ENCODE peak calls at places on chromosome 4, in nine cellular contexts. E is hepatocyte; V is heart right ventricle; T is GM12878; Y is body of pancreas; D is CD8-positive, alpha-beta T cell; X is fibroblast of mammary gland; Z is MM.1S; B is A549. M is an unnamed sample.

GRCh38 chr4:6506616-6507140 is 34.3 kb upstream of the PPP2R2C start:
- DNase-seq in B (no peak), D (no peak), Y (no peak), T (no peak), X (no peak), E (no peak), Z (no peak), V (no peak), M (no peak)

GRCh38 chr4:39367166-39367565 is 1.0 kb upstream of the RFC1 start:
- DNase-seq in V (no peak), X (no peak), Y (no peak), D (no peak), T (no peak), Z (no peak), B (no peak), E (peak; percentile 23), M (no peak)

GRCh38 chr4:744212-744841 is 38.7 kb downstream of the PCGF3 start:
- DNase-seq in B (no peak), X (no peak), Z (no peak), Y (no peak), T (no peak), D (no peak), V (peak; percentile 7), E (no peak), M (no peak)

GRCh38 chr4:136457004-136457403 is 1075.3 kb downstream of the PCDH18 start:
- DNase-seq in Z (no peak), V (no peak), Y (no peak), X (no peak), B (no peak), E (no peak), D (no peak), T (no peak), M (no peak)

GRCh38 chr4:46254788-46255187 is 130.9 kb upstream of the GABRG1 start:
- DNase-seq in E (no peak), V (no peak), Z (peak; percentile 43), T (no peak), B (no peak), Y (no peak), D (no peak), X (peak; percentile 84), M (peak; percentile 24)

GRCh38 chr4:23429497-23429896 is 460.4 kb downstream of the PPARGC1A start:
- DNase-seq in X (no peak), B (no peak), T (no peak), Y (no peak), E (no peak), Z (no peak), V (no peak), D (no peak), M (no peak)

GRCh38 chr4:98658287-98659105 is at the start of gene TSPAN5:
- DNase-seq in T (no peak), E (peak; percentile 93), X (peak; percentile 65), Z (peak; percentile 90), V (peak; percentile 82), D (peak; percentile 82), Y (peak; percentile 71), B (peak; percentile 52), M (no peak)

GRCh38 chr4:100641326-100641725 is 123.5 kb upstream of the EMCN start:
- DNase-seq in Y (no peak), X (no peak), B (no peak), D (no peak), Z (no peak), E (no peak), T (no peak), V (no peak), M (no peak)

GRCh38 chr4:112343330-112343729 is 46.2 kb downstream of the ALPK1 start:
- DNase-seq in B (no peak), T (no peak), Z (no peak), Y (no peak), V (no peak), E (no peak), X (no peak), D (no peak), M (no peak)

GRCh38 chr4:123547818-123548200 is 151.2 kb downstream of the SPRY1 start:
- DNase-seq in X (no peak), E (no peak), Y (no peak), Z (no peak), T (no peak), B (no peak), D (no peak), V (no peak), M (no peak)
- H3K4me3 ChIP-seq in X (no peak overlapping the region), E (no peak overlapping the region), Y (no peak overlapping the region), Z (no peak overlapping the region), T (no peak overlapping the region), B (no peak overlapping the region), D (no peak overlapping the region), V (no peak overlapping the region), M (no peak overlapping the region)

GRCh38 chr4:159551268-159551667 is 448.4 kb downstream of the RAPGEF2 start:
- DNase-seq in X (peak; percentile 35), D (no peak), V (no peak), B (no peak), Z (no peak), T (no peak), Y (no peak), E (no peak), M (no peak)

GRCh38 chr4:159545556-159545955 is 442.7 kb downstream of the RAPGEF2 start:
- DNase-seq in Y (no peak), V (no peak), D (no peak), X (no peak), Z (no peak), T (no peak), B (no peak), E (no peak), M (no peak)

GRCh38 chr4:159552979-159553768 is 450.3 kb downstream of the RAPGEF2 start:
- DNase-seq in V (no peak), T (no peak), Z (no peak), Y (peak; percentile 16), X (no peak), E (no peak), D (no peak), B (no peak), M (no peak)

GRCh38 chr4:159547645-159548308 is 444.9 kb downstream of the RAPGEF2 start:
- DNase-seq in Y (no peak), E (no peak), V (no peak), D (no peak), T (no peak), X (peak; percentile 39), Z (no peak), B (no peak), M (peak; percentile 23)

DNA sequence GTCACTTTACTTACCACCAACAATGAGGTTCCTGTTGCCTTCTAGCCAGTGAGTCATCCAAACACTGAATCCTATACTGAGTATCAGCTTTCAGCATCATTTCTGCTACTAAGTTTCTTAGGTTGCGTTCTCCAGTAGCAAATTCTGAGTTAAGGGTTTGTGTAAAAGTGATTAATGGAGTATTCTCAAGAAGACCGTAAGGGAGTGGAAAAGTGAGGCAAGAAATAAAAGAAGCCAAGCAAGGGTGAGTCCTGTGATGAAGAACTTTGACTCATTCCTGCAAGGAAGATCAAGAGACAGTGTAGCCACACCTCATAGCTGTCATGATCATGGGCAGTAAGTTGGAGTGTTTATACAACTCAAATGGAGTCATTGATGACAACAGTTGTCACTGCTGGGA is 446.2 kb downstream of the RAPGEF2 start:
- DNase-seq in Z (no peak), T (no peak), E (no peak), V (no peak), D (no peak), X (peak; percentile 44), Y (no peak), B (no peak), M (no peak)
- H3K4me3 ChIP-seq in Z (no peak overlapping the region), T (no peak overlapping the region), E (no peak overlapping the region), V (no peak overlapping the region), D (no peak overlapping the region), X (no peak overlapping the region), Y (no peak overlapping the region), B (no peak overlapping the region), M (no peak overlapping the region)

DNA sequence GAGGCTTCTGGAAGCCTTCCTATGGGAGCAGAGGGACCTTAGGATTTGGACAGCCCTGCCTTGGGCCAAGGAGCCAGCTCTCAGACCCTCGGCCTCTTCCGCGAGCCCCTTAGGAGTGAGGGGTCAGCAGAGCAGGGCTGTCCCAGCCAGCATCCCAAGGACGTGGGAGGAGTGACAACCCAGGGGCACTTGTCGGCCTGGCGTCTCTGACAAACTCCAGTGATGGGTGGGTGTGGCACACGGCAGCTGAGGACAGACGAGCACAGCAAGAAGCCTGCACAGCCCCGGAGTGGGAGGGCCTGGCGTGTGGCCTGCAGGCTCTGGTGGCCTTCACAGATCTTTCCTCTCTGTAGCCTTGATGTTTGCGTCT is 11.6 kb upstream of the TNIP2 start:
- DNase-seq in T (no peak), D (no peak), Y (no peak), Z (no peak), V (peak; percentile 79), X (no peak), E (no peak), B (no peak), M (no peak)
- H3K4me3 ChIP-seq in T (no peak overlapping the region), D (no peak overlapping the region), Y (no peak overlapping the region), Z (no peak overlapping the region), V (no peak overlapping the region), X (no peak overlapping the region), E (no peak overlapping the region), B (no peak overlapping the region), M (no peak overlapping the region)

DNA sequence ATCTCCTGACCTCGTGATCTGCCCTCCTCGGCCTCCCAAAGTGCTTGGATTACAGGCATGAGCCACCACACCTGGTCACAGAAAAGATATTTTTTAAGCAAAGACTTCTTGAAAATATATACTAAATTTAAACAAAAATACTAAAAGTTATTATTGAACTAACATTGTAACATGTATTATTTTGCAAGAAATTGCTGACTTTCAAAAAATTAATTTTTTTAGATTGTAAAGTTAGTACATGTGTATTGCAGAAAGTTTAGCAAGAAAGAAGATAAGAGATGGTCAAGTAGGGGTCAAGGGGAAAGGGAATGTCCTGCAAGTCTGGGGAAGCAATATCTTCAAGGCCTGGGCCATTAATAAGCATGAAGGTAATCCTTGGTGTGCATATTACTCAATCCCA is 54.3 kb upstream of the HPGDS start:
- DNase-seq in Z (no peak), X (no peak), D (no peak), T (no peak), E (no peak), V (no peak), B (no peak), Y (no peak), M (no peak)
- H3K4me3 ChIP-seq in Z (no peak overlapping the region), X (no peak overlapping the region), D (no peak overlapping the region), T (no peak overlapping the region), E (no peak overlapping the region), V (no peak overlapping the region), B (no peak overlapping the region), Y (no peak overlapping the region), M (no peak overlapping the region)

DNA sequence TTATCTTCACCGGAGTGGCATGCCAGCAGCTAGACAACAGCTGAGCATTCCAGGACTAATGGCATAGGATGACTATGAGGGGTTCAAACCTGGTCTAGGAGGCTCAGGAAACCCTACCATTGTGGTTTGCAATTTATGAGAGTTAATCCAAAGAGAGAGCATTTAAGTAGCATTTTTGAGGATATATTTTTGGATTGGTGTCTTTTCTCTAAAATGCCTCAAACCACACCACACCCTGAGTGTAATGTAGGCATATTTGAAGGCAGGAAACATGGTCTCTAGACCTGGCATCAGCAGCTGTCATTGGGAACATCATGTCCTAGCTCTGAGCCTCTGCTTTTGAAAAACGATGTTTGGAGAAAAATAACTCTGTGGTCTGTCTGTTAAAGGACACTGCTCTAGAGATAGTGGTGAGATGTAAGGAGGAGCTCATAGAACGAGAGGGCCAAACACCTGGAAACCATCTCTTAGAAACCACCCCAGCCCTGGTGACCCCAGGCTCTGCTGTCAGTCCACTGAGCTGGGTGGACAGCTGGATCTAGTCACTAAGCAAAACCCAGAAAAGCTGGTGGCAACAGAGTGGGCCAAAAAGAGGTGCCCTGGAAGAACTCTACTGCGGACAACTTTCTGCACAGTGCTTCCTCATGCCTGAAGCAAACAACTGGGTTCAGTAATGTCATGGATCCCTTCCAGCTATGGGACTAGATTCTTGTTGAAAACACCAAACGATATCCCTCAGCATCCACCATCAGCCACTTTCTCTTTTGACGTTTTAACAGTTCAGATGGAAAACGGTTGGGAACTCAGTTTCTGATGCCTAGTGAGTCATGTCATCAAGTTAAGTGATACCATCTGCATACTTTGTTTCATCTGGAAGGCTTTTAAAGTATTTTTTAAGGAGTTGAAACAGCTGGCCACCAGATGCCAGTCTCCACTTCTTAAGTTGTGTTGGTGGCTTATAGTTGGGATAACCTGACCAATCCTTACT is 100.2 kb upstream of the C1QTNF7 start:
- DNase-seq in E (peak; percentile 23), Z (no peak), B (no peak), V (no peak), D (no peak), X (peak; percentile 98), Y (no peak), T (no peak), M (peak; percentile 15)
- H3K4me3 ChIP-seq in E (no peak overlapping the region), Z (no peak overlapping the region), B (no peak overlapping the region), V (no peak overlapping the region), D (no peak overlapping the region), X (no peak overlapping the region), Y (no peak overlapping the region), T (no peak overlapping the region), M (no peak overlapping the region)